ENCODE peak calls at places on chromosomes 4 and X, in six cellular contexts. J is BJ, O is heart left ventricle, Y is MM.1S, D is colonic mucosa, N is psoas muscle. L is an unnamed sample.

GRCh38 chr4:155207534-155208257 is 740 bp upstream of the NPY2R start:
- DNase-seq in J (no peak), O (no peak), Y (no peak), D (peak; percentile 21), N (peak; percentile 16), L (no peak)

GRCh38 chr4:124883642-124884041 is 171.1 kb upstream of the ANKRD50 start:
- DNase-seq in J (no peak), O (no peak), Y (no peak), D (no peak), N (no peak), L (peak; percentile 6)

GRCh38 chrX:20252392-20253231 is 14.1 kb downstream of the RPS6KA3 start:
- DNase-seq in J (no peak), O (peak; percentile 33), Y (peak; percentile 42), D (peak; percentile 83), N (peak; percentile 58), L (peak; percentile 33)

GRCh38 chr4:85019411-85019810 is 52.9 kb upstream of the WDFY3 start:
- DNase-seq in J (no peak), O (no peak), Y (no peak), D (no peak), N (no peak), L (no peak)

GRCh38 chrX:20066968-20067708 is 49.6 kb downstream of the MAP7D2 start:
- DNase-seq in J (no peak), O (no peak), Y (peak; percentile 63), D (peak; percentile 31), N (no peak), L (peak; percentile 56)

GRCh38 chr4:168337550-168337940 is 19.0 kb upstream of the DDX60 start:
- DNase-seq in J (no peak), O (no peak), Y (no peak), D (no peak), N (no peak), L (peak; percentile 17)

GRCh38 chr4:127686656-127687055 is 43.5 kb upstream of the SLC25A31 start:
- DNase-seq in J (no peak), O (no peak), Y (no peak), D (no peak), N (no peak), L (peak; percentile 7)

GRCh38 chrX:86171366-86171765 is 23.1 kb downstream of the DACH2 start:
- DNase-seq in J (no peak), O (no peak), Y (peak; percentile 49), D (no peak), N (no peak), L (peak; percentile 18)

GRCh38 chr4:44145868-44146267 is 302.7 kb downstream of the KCTD8 start:
- DNase-seq in J (no peak), O (no peak), Y (no peak), D (no peak), N (no peak), L (no peak)

GRCh38 chr4:68871772-68872441 is 56.1 kb downstream of the UGT2B10 start:
- DNase-seq in J (no peak), O (no peak), Y (no peak), D (no peak), N (no peak), L (no peak)

GRCh38 chr4:5206391-5206790 is 155.1 kb downstream of the STK32B start:
- DNase-seq in J (peak; percentile 83), O (peak; percentile 48), Y (no peak), D (peak; percentile 21), N (peak; percentile 62), L (peak; percentile 92)

GRCh38 chrX:147173586-147173985 is 359.0 kb upstream of the CXorf51A start:
- DNase-seq in J (no peak), O (no peak), Y (no peak), D (no peak), N (no peak), L (no peak)

GRCh38 chr4:5979981-5980380 is 38.2 kb downstream of the C4orf50 start:
- DNase-seq in J (no peak), O (no peak), Y (peak; percentile 42), D (no peak), N (no peak), L (no peak)

GRCh38 chr4:6017800-6018199 is 431 bp downstream of the C4orf50 start:
- DNase-seq in J (no peak), O (no peak), Y (no peak), D (no peak), N (no peak), L (no peak)

DNA sequence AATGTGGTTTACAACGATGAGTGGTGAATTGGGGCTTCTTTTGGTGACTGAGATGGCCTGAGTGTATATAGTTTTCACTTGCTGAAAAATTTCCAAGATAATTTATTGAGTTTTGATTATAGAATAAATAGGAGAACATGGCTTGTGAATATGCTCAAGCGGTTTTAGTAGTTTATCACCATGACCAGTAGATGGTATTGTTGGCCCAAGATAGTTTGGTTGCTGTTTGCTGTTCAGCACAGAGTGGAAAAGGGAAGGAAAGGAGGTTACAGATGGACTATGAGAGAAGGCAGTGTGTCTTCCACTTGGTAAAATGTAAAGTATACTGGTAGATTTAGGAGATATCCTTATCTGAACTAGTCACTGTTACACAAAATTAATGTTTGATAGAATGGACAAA is 55.8 kb upstream of the POU4F2 start:
- DNase-seq in J (no peak), O (no peak), Y (no peak), D (no peak), N (no peak), L (no peak)
- TF ChIP-seq CTCF in J (no peak), O (no peak), Y (no peak), D (no peak), N (no peak), L (no peak)

GRCh38 chr4:40246547-40246900 is 49.7 kb downstream of the RHOH start:
- DNase-seq in J (no peak), O (no peak), Y (no peak), D (no peak), N (no peak), L (no peak)

GRCh38 chr4:40243390-40243948 is 46.6 kb downstream of the RHOH start:
- DNase-seq in J (no peak), O (no peak), Y (no peak), D (no peak), N (no peak), L (no peak)

GRCh38 chr4:40245794-40246546 is 49.1 kb downstream of the RHOH start:
- DNase-seq in J (no peak), O (no peak), Y (no peak), D (no peak), N (no peak), L (no peak)

GRCh38 chr4:40247350-40247749 is 50.5 kb downstream of the RHOH start:
- DNase-seq in J (no peak), O (no peak), Y (no peak), D (no peak), N (no peak), L (no peak)

GRCh38 chr4:40246938-40247337 is 50.1 kb downstream of the RHOH start:
- DNase-seq in J (no peak), O (no peak), Y (no peak), D (no peak), N (no peak), L (no peak)
- H3K4me3 ChIP-seq in J (no peak overlapping the region), O (no peak overlapping the region), Y (no peak overlapping the region), D (no peak overlapping the region), N (no peak overlapping the region), L (no peak overlapping the region)

GRCh38 chr4:145716661-145717200 is 36.8 kb downstream of the C4orf51 start:
- DNase-seq in J (no peak), O (no peak), Y (no peak), D (no peak), N (no peak), L (no peak)

GRCh38 chr4:145723336-145723735 is 43.4 kb downstream of the C4orf51 start:
- DNase-seq in J (no peak), O (no peak), Y (no peak), D (no peak), N (no peak), L (no peak)

GRCh38 chr4:145720656-145721055 is 40.7 kb downstream of the C4orf51 start:
- DNase-seq in J (no peak), O (no peak), Y (no peak), D (no peak), N (no peak), L (no peak)

GRCh38 chr4:145719752-145720624 is 40.0 kb downstream of the C4orf51 start:
- DNase-seq in J (no peak), O (no peak), Y (no peak), D (no peak), N (no peak), L (no peak)

GRCh38 chr4:145722561-145722960 is 42.6 kb downstream of the C4orf51 start:
- DNase-seq in J (no peak), O (no peak), Y (no peak), D (no peak), N (no peak), L (no peak)
- TF ChIP-seq CTCF in J (no peak), O (no peak), Y (no peak), D (no peak), N (no peak), L (no peak)

DNA sequence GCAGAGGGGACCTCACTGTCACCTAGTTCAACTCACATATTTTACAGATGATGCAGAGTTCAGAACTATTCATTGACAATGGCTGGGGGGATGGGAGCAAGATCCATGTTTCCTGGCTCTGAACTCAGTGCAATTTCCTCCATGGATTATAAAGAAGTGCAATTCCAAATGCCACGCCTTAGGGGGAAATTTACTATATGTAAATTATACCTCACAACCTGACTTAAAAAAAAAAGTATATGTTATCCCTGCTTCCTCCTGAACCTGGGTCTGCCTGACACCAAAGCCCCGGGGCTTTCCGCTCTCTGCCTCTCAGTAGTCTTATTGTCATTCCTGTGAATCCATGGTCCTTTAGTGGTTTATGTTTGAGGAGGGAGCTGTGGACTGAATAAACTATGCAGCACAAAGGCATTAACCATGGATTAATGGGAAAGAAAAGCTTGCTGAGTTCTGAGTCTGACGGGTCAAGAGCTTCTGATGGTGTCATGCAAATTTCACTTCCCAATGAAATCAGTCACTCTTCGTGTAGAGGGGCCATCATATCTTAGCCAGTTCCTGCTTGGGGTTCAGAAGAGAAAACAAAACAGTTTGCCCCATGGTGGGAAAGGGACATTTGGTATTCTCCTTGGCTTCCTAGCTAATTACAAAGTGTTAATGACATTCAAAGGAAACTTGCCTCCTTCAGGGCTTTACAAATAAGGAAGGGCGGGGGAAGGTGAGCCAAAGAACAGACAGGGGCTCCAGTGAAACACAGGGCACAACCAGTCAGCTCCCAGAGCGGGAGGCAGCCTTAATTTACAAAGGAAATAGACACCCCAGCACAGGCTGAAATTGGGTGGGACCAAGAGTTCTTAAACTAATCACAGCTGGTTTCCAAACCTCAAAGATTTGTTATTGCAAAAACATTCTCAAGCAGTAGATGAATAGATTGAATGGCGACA is 14.3 kb downstream of the FAM9C start:
- DNase-seq in J (no peak), O (no peak), Y (no peak), D (peak; percentile 76), N (no peak), L (no peak)
- H3K4me3 ChIP-seq in J (no peak overlapping the region), O (no peak overlapping the region), Y (no peak overlapping the region), D (no peak overlapping the region), N (no peak overlapping the region), L (no peak overlapping the region)

GRCh38 chrX:97842468-97843199 is 958.9 kb downstream of the RPA4 start:
- DNase-seq in J (no peak), O (no peak), Y (no peak), D (no peak), N (no peak), L (no peak)

GRCh38 chrX:97844943-97845342 is 961.2 kb downstream of the RPA4 start:
- DNase-seq in J (no peak), O (no peak), Y (no peak), D (no peak), N (no peak), L (no peak)

GRCh38 chrX:97844161-97844560 is 960.5 kb downstream of the RPA4 start:
- DNase-seq in J (no peak), O (no peak), Y (no peak), D (no peak), N (no peak), L (no peak)

GRCh38 chrX:97843200-97843811 is 959.6 kb downstream of the RPA4 start:
- DNase-seq in J (no peak), O (no peak), Y (no peak), D (no peak), N (no peak), L (no peak)

GRCh38 chrX:97841544-97842179 is 958.0 kb downstream of the RPA4 start:
- DNase-seq in J (no peak), O (no peak), Y (no peak), D (no peak), N (peak; percentile 26), L (no peak)
- TF ChIP-seq CTCF in J (no peak), O (no peak), Y (no peak), D (no peak), N (no peak), L (no peak)

L was measured in AG10803.